ENCODE peak calls at places on chromosome 19, in seven cellular contexts. S is H9, G is neuronal stem cell, V is mesenchymal stem cell, A is IMR-90, E is trophoblast cell, U is mesendoderm. O is an unnamed sample.

GRCh38 chr19:17052439-17052838 is 22.8 kb downstream of the HAUS8 start:
- DNase-seq in A (peak), G (no peak), S (peak), U (peak), V (peak), E (peak), O (peak)

GRCh38 chr19:11017275-11018035 is 56.6 kb downstream of the SMARCA4 start:
- DNase-seq in U (no peak), V (no peak), G (no peak), A (no peak), S (no peak), E (peak), O (no peak)

GRCh38 chr19:6685482-6685881 is 15.5 kb upstream of the TNFSF14 start:
- DNase-seq in U (no peak), A (no peak), S (no peak), E (no peak), G (no peak), V (no peak), O (no peak)

GRCh38 chr19:46394398-46394797 is 19.0 kb downstream of the CCDC8 start:
- DNase-seq in G (no peak), E (peak), S (no peak), U (peak), V (no peak), A (no peak), O (no peak)

GRCh38 chr19:17720487-17720839 is 1.2 kb downstream of the MAP1S start:
- DNase-seq in A (no peak), V (no peak), S (no peak), U (no peak), G (no peak), E (no peak), O (no peak)

GRCh38 chr19:2478756-2479555 is 3.0 kb downstream of the GADD45B start:
- DNase-seq in U (peak), V (peak), S (no peak), E (peak), G (no peak), A (peak), O (no peak)

GRCh38 chr19:5112681-5113080 is 143.8 kb downstream of the KDM4B start:
- DNase-seq in A (no peak), E (no peak), V (no peak), S (no peak), U (no peak), G (no peak), O (no peak)

GRCh38 chr19:5951338-5951861 is 26.5 kb downstream of the RANBP3 start:
- DNase-seq in S (peak), G (no peak), E (no peak), U (peak), A (no peak), V (no peak), O (no peak)

GRCh38 chr19:7535993-7536685 is 622 bp downstream of the PNPLA6 start:
- DNase-seq in G (no peak), A (no peak), E (peak), S (peak), U (no peak), V (no peak), O (no peak)

GRCh38 chr19:6663236-6664187 is 6.4 kb downstream of the TNFSF14 start:
- DNase-seq in G (no peak), V (no peak), A (no peak), U (no peak), E (peak), S (no peak), O (no peak)

GRCh38 chr19:9323557-9323918 is 441 bp upstream of the ZNF559 start:
- DNase-seq in S (peak), E (peak), A (peak), V (no peak), G (no peak), U (peak), O (no peak)

GRCh38 chr19:43809762-43810696 is 7.8 kb upstream of the LYPD5 start:
- DNase-seq in G (no peak), V (peak), E (peak), U (peak), A (peak), S (no peak), O (no peak)

GRCh38 chr19:4496304-4496703 is 22.0 kb downstream of the PLIN4 start:
- DNase-seq in U (no peak), G (no peak), S (no peak), A (no peak), V (no peak), E (no peak), O (no peak)

GRCh38 chr19:40191836-40192646 is 815 bp downstream of the MAP3K10 start:
- DNase-seq in G (peak), V (peak), S (peak), E (peak), U (peak), A (peak), O (no peak)

GRCh38 chr19:43562698-43563241 is 12.6 kb downstream of the XRCC1 start:
- DNase-seq in V (peak), A (peak), E (peak), U (no peak), G (no peak), S (no peak), O (no peak)

GRCh38 chr19:48623556-48624066 is 4.3 kb downstream of the SPHK2 start:
- DNase-seq in S (no peak), E (no peak), U (no peak), V (no peak), A (no peak), G (no peak), O (no peak)

GRCh38 chr19:37401078-37401477 is 30.2 kb downstream of the ZNF527 start:
- DNase-seq in S (no peak), V (no peak), E (no peak), A (no peak), U (no peak), G (no peak), O (no peak)

GRCh38 chr19:3687774-3688706 is 12.2 kb downstream of the PIP5K1C start:
- DNase-seq in A (no peak), G (no peak), V (no peak), U (peak), E (peak), S (peak), O (no peak)

GRCh38 chr19:55304279-55304978 is 20.6 kb downstream of the BRSK1 start:
- DNase-seq in U (peak), E (peak), A (no peak), S (peak), G (no peak), V (no peak), O (no peak)

GRCh38 chr19:51125421-51126075 is 842 bp downstream of the SIGLEC9 start:
- DNase-seq in U (no peak), E (no peak), A (no peak), V (no peak), G (no peak), S (no peak), O (no peak)

GRCh38 chr19:15635016-15635805 is 5.5 kb upstream of the CYP4F3 start:
- DNase-seq in U (no peak), A (no peak), V (no peak), E (no peak), G (no peak), S (no peak), O (no peak)

GRCh38 chr19:3669616-3670257 is 30.5 kb downstream of the PIP5K1C start:
- DNase-seq in G (no peak), S (no peak), V (no peak), U (peak), E (no peak), A (no peak), O (no peak)

GRCh38 chr19:5978606-5979552 is 939 bp upstream of the RANBP3 start:
- DNase-seq in V (no peak), A (no peak), G (no peak), U (no peak), E (peak), S (no peak), O (no peak)

GRCh38 chr19:2087621-2088100 is 8.5 kb downstream of the MOB3A start:
- DNase-seq in A (no peak), U (no peak), V (no peak), S (no peak), E (no peak), G (no peak), O (no peak)

GRCh38 chr19:17963936-17964691 is 2.8 kb upstream of the KCNN1 start:
- DNase-seq in V (no peak), E (no peak), S (no peak), U (no peak), A (no peak), G (no peak), O (no peak)

GRCh38 chr19:28394705-28395104 is 818.2 kb downstream of the UQCRFS1 start:
- DNase-seq in A (no peak), S (no peak), G (no peak), U (no peak), E (no peak), V (no peak), O (no peak)

GRCh38 chr19:47232422-47233211 is 1.6 kb upstream of the BBC3 start:
- DNase-seq in S (no peak), A (peak), V (peak), U (no peak), E (peak), G (no peak), O (no peak)

GRCh38 chr19:8571006-8571411 is 6.2 kb downstream of the MYO1F start:
- DNase-seq in S (no peak), V (peak), G (no peak), U (no peak), A (peak), E (peak), O (no peak)

GRCh38 chr19:31350033-31350692 is 927 bp upstream of the TSHZ3 start:
- DNase-seq in G (no peak), U (no peak), A (no peak), V (peak), S (no peak), E (no peak), O (no peak)

GRCh38 chr19:54178581-54179261 is 5.8 kb upstream of the TMC4 start:
- DNase-seq in A (no peak), U (peak), S (peak), V (no peak), G (no peak), E (peak), O (peak)

DNA sequence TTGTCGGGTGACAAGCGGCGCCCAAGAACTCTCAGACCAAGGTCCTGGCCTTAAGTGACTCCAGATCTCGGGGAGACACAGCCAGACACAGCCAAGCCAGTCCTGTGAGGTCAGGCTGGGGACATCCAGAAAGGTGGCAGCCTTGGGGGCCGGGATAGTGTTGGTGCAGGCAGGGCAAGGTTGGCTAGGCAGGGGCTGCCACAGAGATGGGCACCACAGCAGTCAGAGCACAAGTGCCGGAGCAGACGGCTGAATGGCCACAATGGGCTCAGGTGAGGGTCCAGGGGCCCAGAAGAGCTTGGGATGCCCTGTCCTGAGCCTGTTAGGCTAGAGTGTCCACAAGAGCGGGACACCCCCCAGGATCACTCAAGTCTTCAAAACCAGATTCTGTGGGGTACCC is 32.2 kb downstream of the MAU2 start:
- DNase-seq in A (no peak), S (no peak), V (no peak), E (no peak), U (no peak), G (no peak), O (no peak)
- H4K8ac ChIP-seq in A (no peak), S (no peak), V (no peak), E (no peak), U (no peak), G (no peak), O (no peak)

GRCh38 chr19:41261474-41262190 is 2.5 kb upstream of the HNRNPUL1 start:
- DNase-seq in A (no peak), E (no peak), U (no peak), G (no peak), V (no peak), S (no peak), O (no peak)
- H4K8ac ChIP-seq in A (peak), E (peak), U (no peak), G (no peak), V (peak), S (no peak), O (no peak)

DNA sequence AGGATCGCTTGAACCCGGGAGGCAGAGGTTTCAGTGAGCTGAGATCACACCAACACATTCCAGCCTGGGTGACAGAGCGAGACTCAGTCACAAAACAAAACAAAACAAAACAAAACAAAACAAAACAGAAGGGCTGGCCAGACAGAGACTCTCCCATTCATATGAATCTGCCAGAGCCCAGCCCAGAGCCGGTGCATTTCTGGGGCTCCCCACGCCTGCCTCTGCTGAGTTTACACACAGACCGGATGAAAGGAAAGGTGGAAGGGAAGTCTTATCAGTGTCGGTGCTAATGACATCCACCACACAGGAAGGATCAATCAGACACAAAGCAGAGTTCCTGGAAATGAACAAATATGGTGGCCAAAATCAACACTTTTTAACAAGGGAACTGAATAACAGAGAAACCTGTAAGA is 6.8 kb downstream of the TRAPPC6A start:
- DNase-seq in A (no peak), S (no peak), U (no peak), G (no peak), E (peak), V (no peak), O (no peak)
- H4K8ac ChIP-seq in A (no peak), S (no peak), U (no peak), G (no peak), E (no peak), V (no peak), O (no peak)

GRCh38 chr19:58429745-58430144 is 10.2 kb downstream of the ZNF132 start:
- DNase-seq in S (no peak), U (no peak), V (no peak), G (no peak), E (no peak), A (peak), O (no peak)
- H4K8ac ChIP-seq in S (no peak), U (no peak), V (no peak), G (no peak), E (no peak), A (no peak), O (no peak)